ENCODE peak calls at places on chromosomes 6 and 20, in seven cellular contexts. One of them, this sample, is unnamed.

GRCh38 chr6:39276379-39276995 is 37.7 kb downstream of the KCNK17 start:
- DNase-seq in breast epithelium: no peak
- DNase-seq in A549: no peak
- DNase-seq in GM12865: no peak
- DNase-seq in HCT116: no peak
- DNase-seq in fibroblast of mammary gland: no peak
- DNase-seq in mesothelial cell of epicardium: no peak
- DNase-seq in this sample: no peak

GRCh38 chr6:168577496-168577895 is 136.5 kb downstream of the SMOC2 start:
- DNase-seq in GM12865: no peak
- DNase-seq in mesothelial cell of epicardium: no peak
- DNase-seq in HCT116: no peak
- DNase-seq in fibroblast of mammary gland: no peak
- DNase-seq in A549: no peak
- DNase-seq in breast epithelium: no peak
- DNase-seq in this sample: no peak

GRCh38 chr20:47768016-47768953 is 17.0 kb downstream of the SULF2 start:
- DNase-seq in breast epithelium: no peak
- DNase-seq in fibroblast of mammary gland: no peak
- DNase-seq in GM12865: peak
- DNase-seq in A549: no peak
- DNase-seq in mesothelial cell of epicardium: no peak
- DNase-seq in HCT116: no peak
- DNase-seq in this sample: no peak

GRCh38 chr20:26209171-26209941 is 512.7 kb upstream of the ZNF337 start:
- DNase-seq in GM12865: peak
- DNase-seq in breast epithelium: no peak
- DNase-seq in HCT116: no peak
- DNase-seq in mesothelial cell of epicardium: peak
- DNase-seq in A549: no peak
- DNase-seq in fibroblast of mammary gland: no peak
- DNase-seq in this sample: no peak

GRCh38 chr6:109793793-109794192 is 102.7 kb downstream of the FIG4 start:
- DNase-seq in mesothelial cell of epicardium: no peak
- DNase-seq in A549: peak
- DNase-seq in breast epithelium: no peak
- DNase-seq in GM12865: no peak
- DNase-seq in fibroblast of mammary gland: peak
- DNase-seq in HCT116: peak
- DNase-seq in this sample: no peak

GRCh38 chr6:121479486-121480098 is 44.1 kb downstream of the GJA1 start:
- DNase-seq in mesothelial cell of epicardium: no peak
- DNase-seq in A549: peak
- DNase-seq in breast epithelium: no peak
- DNase-seq in GM12865: no peak
- DNase-seq in HCT116: peak
- DNase-seq in fibroblast of mammary gland: no peak
- DNase-seq in this sample: no peak

GRCh38 chr6:17987576-17988421 is at the start of gene KIF13A:
- DNase-seq in fibroblast of mammary gland: peak
- DNase-seq in A549: peak
- DNase-seq in HCT116: no peak
- DNase-seq in mesothelial cell of epicardium: peak
- DNase-seq in breast epithelium: peak
- DNase-seq in GM12865: peak
- DNase-seq in this sample: peak

GRCh38 chr6:75171581-75172360 is 34.1 kb downstream of the COL12A1 start:
- DNase-seq in HCT116: no peak
- DNase-seq in GM12865: no peak
- DNase-seq in mesothelial cell of epicardium: no peak
- DNase-seq in breast epithelium: no peak
- DNase-seq in A549: no peak
- DNase-seq in fibroblast of mammary gland: peak
- DNase-seq in this sample: no peak

GRCh38 chr20:31606928-31607639 is 2.0 kb downstream of the ID1 start:
- DNase-seq in fibroblast of mammary gland: peak
- DNase-seq in breast epithelium: no peak
- DNase-seq in HCT116: peak
- DNase-seq in A549: peak
- DNase-seq in GM12865: no peak
- DNase-seq in mesothelial cell of epicardium: no peak
- DNase-seq in this sample: no peak

GRCh38 chr6:75855047-75855446 is 106.0 kb downstream of the MYO6 start:
- DNase-seq in A549: peak
- DNase-seq in HCT116: peak
- DNase-seq in fibroblast of mammary gland: peak
- DNase-seq in GM12865: peak
- DNase-seq in breast epithelium: no peak
- DNase-seq in mesothelial cell of epicardium: no peak
- DNase-seq in this sample: no peak

GRCh38 chr6:149806127-149806526 is 56.6 kb downstream of the PCMT1 start:
- DNase-seq in fibroblast of mammary gland: no peak
- DNase-seq in A549: no peak
- DNase-seq in mesothelial cell of epicardium: no peak
- DNase-seq in HCT116: no peak
- DNase-seq in GM12865: peak
- DNase-seq in breast epithelium: no peak
- DNase-seq in this sample: no peak

GRCh38 chr6:167988945-167989841 is 8.3 kb upstream of the KIF25 start:
- DNase-seq in fibroblast of mammary gland: no peak
- DNase-seq in breast epithelium: no peak
- DNase-seq in GM12865: no peak
- DNase-seq in mesothelial cell of epicardium: no peak
- DNase-seq in HCT116: no peak
- DNase-seq in A549: no peak
- DNase-seq in this sample: no peak

GRCh38 chr20:5674176-5674660 is 76.0 kb upstream of the SHLD1 start:
- DNase-seq in GM12865: peak
- DNase-seq in A549: no peak
- DNase-seq in breast epithelium: no peak
- DNase-seq in mesothelial cell of epicardium: no peak
- DNase-seq in fibroblast of mammary gland: peak
- DNase-seq in HCT116: peak
- DNase-seq in this sample: no peak

GRCh38 chr6:108114861-108115597 is 40.5 kb upstream of the OSTM1 start:
- DNase-seq in breast epithelium: no peak
- DNase-seq in HCT116: no peak
- DNase-seq in GM12865: no peak
- DNase-seq in A549: peak
- DNase-seq in fibroblast of mammary gland: peak
- DNase-seq in mesothelial cell of epicardium: peak
- DNase-seq in this sample: no peak
- TF ChIP-seq CTCF in breast epithelium: no peak
- TF ChIP-seq CTCF in HCT116: no peak
- TF ChIP-seq CTCF in GM12865: no peak
- TF ChIP-seq CTCF in A549: no peak
- TF ChIP-seq CTCF in fibroblast of mammary gland: no peak
- TF ChIP-seq CTCF in mesothelial cell of epicardium: no peak
- TF ChIP-seq CTCF in this sample: no peak

GRCh38 chr6:33592595-33593413 is 12.7 kb upstream of the BAK1 start:
- DNase-seq in GM12865: peak
- DNase-seq in fibroblast of mammary gland: no peak
- DNase-seq in A549: no peak
- DNase-seq in mesothelial cell of epicardium: no peak
- DNase-seq in HCT116: no peak
- DNase-seq in breast epithelium: no peak
- DNase-seq in this sample: no peak
- TF ChIP-seq CTCF in GM12865: no peak
- TF ChIP-seq CTCF in fibroblast of mammary gland: no peak
- TF ChIP-seq CTCF in A549: no peak
- TF ChIP-seq CTCF in mesothelial cell of epicardium: no peak
- TF ChIP-seq CTCF in HCT116: no peak
- TF ChIP-seq CTCF in breast epithelium: no peak
- TF ChIP-seq CTCF in this sample: no peak

GRCh38 chr20:50277460-50278376 is 87.1 kb downstream of the CEBPB start:
- DNase-seq in HCT116: no peak
- DNase-seq in mesothelial cell of epicardium: no peak
- DNase-seq in breast epithelium: no peak
- DNase-seq in GM12865: no peak
- DNase-seq in fibroblast of mammary gland: no peak
- DNase-seq in A549: no peak
- DNase-seq in this sample: no peak

GRCh38 chr20:50278377-50278683 is 87.7 kb downstream of the CEBPB start:
- DNase-seq in GM12865: no peak
- DNase-seq in HCT116: no peak
- DNase-seq in breast epithelium: no peak
- DNase-seq in mesothelial cell of epicardium: no peak
- DNase-seq in A549: no peak
- DNase-seq in fibroblast of mammary gland: no peak
- DNase-seq in this sample: no peak

GRCh38 chr20:50279988-50280850 is 89.6 kb downstream of the CEBPB start:
- DNase-seq in fibroblast of mammary gland: no peak
- DNase-seq in HCT116: no peak
- DNase-seq in GM12865: no peak
- DNase-seq in mesothelial cell of epicardium: no peak
- DNase-seq in breast epithelium: no peak
- DNase-seq in A549: no peak
- DNase-seq in this sample: no peak

GRCh38 chr20:50277064-50277415 is 86.4 kb downstream of the CEBPB start:
- DNase-seq in A549: no peak
- DNase-seq in fibroblast of mammary gland: no peak
- DNase-seq in HCT116: no peak
- DNase-seq in mesothelial cell of epicardium: no peak
- DNase-seq in GM12865: no peak
- DNase-seq in breast epithelium: no peak
- DNase-seq in this sample: no peak

GRCh38 chr20:50278684-50279531 is 88.3 kb downstream of the CEBPB start:
- DNase-seq in mesothelial cell of epicardium: no peak
- DNase-seq in fibroblast of mammary gland: peak
- DNase-seq in A549: peak
- DNase-seq in HCT116: peak
- DNase-seq in GM12865: no peak
- DNase-seq in breast epithelium: no peak
- DNase-seq in this sample: no peak
- TF ChIP-seq CTCF in mesothelial cell of epicardium: no peak
- TF ChIP-seq CTCF in fibroblast of mammary gland: peak
- TF ChIP-seq CTCF in A549: no peak
- TF ChIP-seq CTCF in HCT116: no peak
- TF ChIP-seq CTCF in GM12865: no peak
- TF ChIP-seq CTCF in breast epithelium: peak
- TF ChIP-seq CTCF in this sample: no peak

GRCh38 chr6:30670760-30671527 is 1.9 kb downstream of the DHX16 start:
- DNase-seq in breast epithelium: no peak
- DNase-seq in fibroblast of mammary gland: peak
- DNase-seq in HCT116: no peak
- DNase-seq in GM12865: no peak
- DNase-seq in mesothelial cell of epicardium: no peak
- DNase-seq in A549: no peak
- DNase-seq in this sample: no peak
- TF ChIP-seq CTCF in breast epithelium: no peak
- TF ChIP-seq CTCF in fibroblast of mammary gland: peak
- TF ChIP-seq CTCF in HCT116: no peak
- TF ChIP-seq CTCF in GM12865: peak
- TF ChIP-seq CTCF in mesothelial cell of epicardium: no peak
- TF ChIP-seq CTCF in A549: no peak
- TF ChIP-seq CTCF in this sample: peak

GRCh38 chr20:59972037-59972801 is 14.0 kb downstream of the CDH26 start:
- DNase-seq in A549: no peak
- DNase-seq in breast epithelium: no peak
- DNase-seq in GM12865: no peak
- DNase-seq in mesothelial cell of epicardium: no peak
- DNase-seq in fibroblast of mammary gland: no peak
- DNase-seq in HCT116: no peak
- DNase-seq in this sample: no peak

GRCh38 chr20:59971428-59971827 is 13.2 kb downstream of the CDH26 start:
- DNase-seq in fibroblast of mammary gland: no peak
- DNase-seq in HCT116: no peak
- DNase-seq in breast epithelium: no peak
- DNase-seq in GM12865: no peak
- DNase-seq in mesothelial cell of epicardium: no peak
- DNase-seq in A549: no peak
- DNase-seq in this sample: no peak

GRCh38 chr20:59977086-59977485 is 18.9 kb downstream of the CDH26 start:
- DNase-seq in fibroblast of mammary gland: no peak
- DNase-seq in mesothelial cell of epicardium: no peak
- DNase-seq in A549: no peak
- DNase-seq in GM12865: no peak
- DNase-seq in HCT116: no peak
- DNase-seq in breast epithelium: no peak
- DNase-seq in this sample: no peak

GRCh38 chr20:59976196-59976847 is 18.1 kb downstream of the CDH26 start:
- DNase-seq in mesothelial cell of epicardium: no peak
- DNase-seq in HCT116: no peak
- DNase-seq in fibroblast of mammary gland: no peak
- DNase-seq in breast epithelium: no peak
- DNase-seq in A549: no peak
- DNase-seq in GM12865: no peak
- DNase-seq in this sample: no peak
- TF ChIP-seq CTCF in mesothelial cell of epicardium: no peak
- TF ChIP-seq CTCF in HCT116: no peak
- TF ChIP-seq CTCF in fibroblast of mammary gland: no peak
- TF ChIP-seq CTCF in breast epithelium: no peak
- TF ChIP-seq CTCF in A549: no peak
- TF ChIP-seq CTCF in GM12865: no peak
- TF ChIP-seq CTCF in this sample: no peak

GRCh38 chr20:63290677-63291472 is 2.1 kb upstream of the COL20A1 start:
- DNase-seq in fibroblast of mammary gland: peak
- DNase-seq in A549: peak
- DNase-seq in HCT116: peak
- DNase-seq in breast epithelium: no peak
- DNase-seq in GM12865: peak
- DNase-seq in mesothelial cell of epicardium: peak
- DNase-seq in this sample: peak
- TF ChIP-seq CTCF in fibroblast of mammary gland: peak
- TF ChIP-seq CTCF in A549: peak
- TF ChIP-seq CTCF in HCT116: peak
- TF ChIP-seq CTCF in breast epithelium: peak
- TF ChIP-seq CTCF in GM12865: peak
- TF ChIP-seq CTCF in mesothelial cell of epicardium: peak
- TF ChIP-seq CTCF in this sample: peak

GRCh38 chr6:24720604-24721460 is 1.9 kb upstream of the C6orf62 start:
- DNase-seq in fibroblast of mammary gland: peak
- DNase-seq in mesothelial cell of epicardium: peak
- DNase-seq in A549: peak
- DNase-seq in breast epithelium: peak
- DNase-seq in HCT116: peak
- DNase-seq in GM12865: peak
- DNase-seq in this sample: peak
- TF ChIP-seq CTCF in fibroblast of mammary gland: no peak
- TF ChIP-seq CTCF in mesothelial cell of epicardium: no peak
- TF ChIP-seq CTCF in A549: no peak
- TF ChIP-seq CTCF in breast epithelium: no peak
- TF ChIP-seq CTCF in HCT116: no peak
- TF ChIP-seq CTCF in GM12865: no peak
- TF ChIP-seq CTCF in this sample: no peak

GRCh38 chr6:111842271-111842822 is 30.9 kb downstream of the FYN start:
- DNase-seq in A549: no peak
- DNase-seq in fibroblast of mammary gland: no peak
- DNase-seq in breast epithelium: no peak
- DNase-seq in GM12865: no peak
- DNase-seq in HCT116: no peak
- DNase-seq in mesothelial cell of epicardium: no peak
- DNase-seq in this sample: no peak
- TF ChIP-seq CTCF in A549: no peak
- TF ChIP-seq CTCF in fibroblast of mammary gland: no peak
- TF ChIP-seq CTCF in breast epithelium: no peak
- TF ChIP-seq CTCF in GM12865: no peak
- TF ChIP-seq CTCF in HCT116: no peak
- TF ChIP-seq CTCF in mesothelial cell of epicardium: no peak
- TF ChIP-seq CTCF in this sample: no peak

This sample was measured in D721Med.